ENCODE peak calls at places on chromosomes 5 and 9, in eight cellular contexts. X, W, V, Y, P, I, S and L are unnamed samples.

GRCh38 chr5:132767150-132767549 is 9.9 kb downstream of the SEPTIN8 start:
- DNase-seq in P (no peak), X (no peak), W (peak; percentile 50), S (no peak), Y (no peak), V (no peak), I (no peak), L (no peak)

GRCh38 chr5:179176571-179177230 is 116.5 kb downstream of the ZNF354C start:
- DNase-seq in W (peak; percentile 52), V (no peak), Y (no peak), P (no peak), I (no peak), S (no peak), X (no peak), L (no peak)

GRCh38 chr9:129558551-129559505 is 62.1 kb downstream of the C9orf50 start:
- DNase-seq in S (peak; percentile 68), I (peak; percentile 91), X (no peak), P (no peak), V (no peak), W (no peak), Y (no peak), L (no peak)

GRCh38 chr5:11069041-11069440 is 308.0 kb upstream of the DAP start:
- DNase-seq in Y (peak; percentile 51), P (no peak), V (no peak), S (no peak), W (no peak), X (peak; percentile 39), I (no peak), L (no peak)

GRCh38 chr5:133944263-133945230 is 23.9 kb downstream of the C5orf15 start:
- DNase-seq in V (no peak), I (peak; percentile 68), W (no peak), P (no peak), Y (peak; percentile 62), X (peak; percentile 60), S (peak; percentile 67), L (no peak)

GRCh38 chr9:70574222-70574837 is 159.9 kb upstream of the KLF9 start:
- DNase-seq in S (peak; percentile 22), X (no peak), Y (no peak), I (no peak), W (peak; percentile 35), V (peak; percentile 85), P (peak; percentile 82), L (no peak)

GRCh38 chr5:65482727-65483473 is 1.2 kb upstream of the ADAMTS6 start:
- DNase-seq in I (peak; percentile 35), W (peak; percentile 57), X (peak; percentile 26), S (no peak), Y (peak; percentile 69), P (no peak), V (no peak), L (no peak)

GRCh38 chr5:140312067-140312790 is 9.3 kb upstream of the PFDN1 start:
- DNase-seq in P (no peak), W (no peak), X (no peak), Y (peak; percentile 57), I (no peak), V (peak; percentile 68), S (peak; percentile 42), L (no peak)

GRCh38 chr5:35608881-35609779 is 8.5 kb upstream of the SPEF2 start:
- DNase-seq in V (no peak), Y (no peak), P (no peak), I (no peak), S (no peak), X (no peak), W (no peak), L (no peak)

GRCh38 chr9:94160594-94161501 is 76.6 kb downstream of the PTPDC1 start:
- DNase-seq in W (no peak), I (no peak), X (no peak), Y (no peak), V (no peak), S (no peak), P (no peak), L (no peak)

GRCh38 chr5:67538855-67539506 is 342.4 kb upstream of the CD180 start:
- DNase-seq in I (no peak), P (no peak), S (no peak), W (no peak), Y (no peak), X (no peak), V (no peak), L (no peak)

GRCh38 chr5:147874910-147875367 is 3.6 kb upstream of the SCGB3A2 start:
- DNase-seq in I (no peak), W (no peak), P (no peak), X (no peak), S (no peak), V (no peak), Y (no peak), L (no peak)

GRCh38 chr9:34990908-34991832 is 1.6 kb downstream of the DNAJB5 start:
- DNase-seq in X (no peak), P (no peak), I (no peak), W (no peak), S (no peak), V (no peak), Y (no peak), L (no peak)

GRCh38 chr5:76074487-76074886 is 8.7 kb upstream of the SV2C start:
- DNase-seq in P (no peak), X (no peak), Y (no peak), I (no peak), W (no peak), S (no peak), V (no peak), L (no peak)

GRCh38 chr9:16282718-16283117 is 587.8 kb downstream of the BNC2 start:
- DNase-seq in P (no peak), Y (no peak), S (no peak), X (no peak), V (no peak), I (no peak), W (no peak), L (no peak)

GRCh38 chr9:82031538-82032280 is 43.1 kb downstream of the SPATA31D1 start:
- DNase-seq in X (peak; percentile 3), V (peak; percentile 28), I (no peak), Y (no peak), P (no peak), W (peak; percentile 5), S (peak; percentile 31), L (no peak)

GRCh38 chr5:160931283-160931682 is 79.3 kb upstream of the ATP10B start:
- DNase-seq in S (no peak), Y (no peak), X (no peak), V (no peak), P (no peak), I (no peak), W (no peak), L (no peak)

GRCh38 chr9:93190656-93191353 is 6.9 kb downstream of the WNK2 start:
- DNase-seq in V (no peak), W (no peak), I (no peak), P (no peak), X (no peak), S (no peak), Y (no peak), L (no peak)

GRCh38 chr5:141608557-141608956 is 10.2 kb downstream of the DIAPH1 start:
- DNase-seq in V (no peak), Y (peak; percentile 35), X (no peak), I (no peak), S (no peak), P (no peak), W (no peak), L (no peak)

GRCh38 chr9:6428940-6429889 is 16.2 kb downstream of the UHRF2 start:
- DNase-seq in S (no peak), I (no peak), Y (no peak), P (no peak), W (no peak), X (no peak), V (no peak), L (no peak)

GRCh38 chr9:132094314-132094791 is 14.7 kb upstream of the MED27 start:
- DNase-seq in W (no peak), V (peak; percentile 72), Y (no peak), I (no peak), S (no peak), P (no peak), X (no peak), L (no peak)

GRCh38 chr5:96434201-96434645 is 1.2 kb upstream of the PCSK1 start:
- DNase-seq in W (peak; percentile 40), V (peak; percentile 10), I (peak; percentile 12), P (no peak), X (peak; percentile 69), Y (peak; percentile 65), S (peak; percentile 67), L (no peak)

GRCh38 chr5:142360607-142361120 is 35.8 kb upstream of the SPRY4 start:
- DNase-seq in S (peak; percentile 75), V (no peak), Y (peak; percentile 35), I (no peak), P (no peak), W (no peak), X (peak; percentile 43), L (no peak)

GRCh38 chr9:120875954-120876841 is 790 bp downstream of the PHF19 start:
- DNase-seq in X (peak; percentile 71), P (peak; percentile 92), I (peak; percentile 71), S (peak; percentile 72), V (peak; percentile 19), W (peak; percentile 76), Y (peak; percentile 93), L (peak; percentile 66)

GRCh38 chr5:108381034-108381954 is 604 bp downstream of the FBXL17 start:
- DNase-seq in P (peak; percentile 76), I (peak; percentile 5), V (no peak), X (no peak), Y (peak; percentile 67), W (peak; percentile 66), S (peak; percentile 70), L (peak; percentile 82)

GRCh38 chr9:110066929-110067716 is 140.8 kb downstream of the C9orf152 start:
- DNase-seq in V (no peak), P (no peak), Y (peak; percentile 15), X (no peak), S (no peak), I (no peak), W (no peak), L (no peak)

GRCh38 chr5:83636141-83636540 is 84.5 kb downstream of the HAPLN1 start:
- DNase-seq in Y (no peak), I (no peak), V (no peak), P (no peak), S (no peak), X (no peak), W (no peak), L (no peak)

GRCh38 chr9:84261082-84261746 is 79.3 kb downstream of the SLC28A3 start:
- DNase-seq in V (peak; percentile 10), X (peak; percentile 75), Y (peak; percentile 73), S (peak; percentile 82), I (peak; percentile 4), W (peak; percentile 75), P (peak; percentile 81), L (peak; percentile 27)

GRCh38 chr5:80963966-80964481 is 3.9 kb downstream of the RASGRF2 start:
- DNase-seq in I (no peak), W (no peak), P (no peak), S (no peak), Y (no peak), X (no peak), V (peak; percentile 26), L (no peak)

GRCh38 chr5:172264814-172265213 is 18.8 kb downstream of the UBTD2 start:
- DNase-seq in Y (no peak), W (no peak), V (no peak), S (no peak), I (no peak), P (no peak), X (no peak), L (no peak)

GRCh38 chr9:111066427-111066826 is 28.2 kb upstream of the LPAR1 start:
- DNase-seq in X (no peak), I (no peak), P (no peak), Y (no peak), S (no peak), W (no peak), V (no peak), L (no peak)

GRCh38 chr9:115983366-115983765 is 170.2 kb upstream of the PAPPA start:
- DNase-seq in I (no peak), W (no peak), P (no peak), V (no peak), S (no peak), Y (no peak), X (no peak), L (no peak)